ENCODE peak calls at places on chromosomes 12 and 14, in ten cellular contexts. One of them, this sample, is unnamed.

GRCh38 chr12:117485984-117486839 is 124.8 kb upstream of the NOS1 start:
- DNase-seq in right atrium auricular region: no peak
- DNase-seq in left ventricle myocardium inferior: no peak
- DNase-seq in AG09309: no peak
- DNase-seq in SK-N-SH: no peak
- DNase-seq in fibroblast of pulmonary artery: no peak
- DNase-seq in body of pancreas: no peak
- DNase-seq in OCI-LY7: no peak
- DNase-seq in colonic mucosa: no peak
- DNase-seq in lower lobe of right lung: no peak
- DNase-seq in this sample: no peak

GRCh38 chr14:102474934-102475333 is 34.6 kb downstream of the ANKRD9 start:
- DNase-seq in right atrium auricular region: peak
- DNase-seq in left ventricle myocardium inferior: peak
- DNase-seq in AG09309: no peak
- DNase-seq in SK-N-SH: no peak
- DNase-seq in fibroblast of pulmonary artery: peak
- DNase-seq in body of pancreas: peak
- DNase-seq in OCI-LY7: no peak
- DNase-seq in colonic mucosa: peak
- DNase-seq in lower lobe of right lung: peak
- DNase-seq in this sample: no peak

GRCh38 chr14:22614240-22614799 is 16.2 kb downstream of the ABHD4 start:
- DNase-seq in right atrium auricular region: no peak
- DNase-seq in left ventricle myocardium inferior: no peak
- DNase-seq in AG09309: peak
- DNase-seq in SK-N-SH: no peak
- DNase-seq in fibroblast of pulmonary artery: peak
- DNase-seq in body of pancreas: peak
- DNase-seq in OCI-LY7: peak
- DNase-seq in colonic mucosa: peak
- DNase-seq in lower lobe of right lung: no peak
- DNase-seq in this sample: no peak

GRCh38 chr14:42224053-42224888 is 617.6 kb downstream of the LRFN5 start:
- DNase-seq in right atrium auricular region: peak
- DNase-seq in left ventricle myocardium inferior: peak
- DNase-seq in AG09309: no peak
- DNase-seq in SK-N-SH: peak
- DNase-seq in fibroblast of pulmonary artery: peak
- DNase-seq in body of pancreas: peak
- DNase-seq in OCI-LY7: peak
- DNase-seq in colonic mucosa: peak
- DNase-seq in lower lobe of right lung: no peak
- DNase-seq in this sample: no peak

GRCh38 chr12:575948-576612 is 87.2 kb downstream of the NINJ2 start:
- DNase-seq in right atrium auricular region: peak
- DNase-seq in left ventricle myocardium inferior: peak
- DNase-seq in AG09309: no peak
- DNase-seq in SK-N-SH: peak
- DNase-seq in fibroblast of pulmonary artery: peak
- DNase-seq in body of pancreas: peak
- DNase-seq in OCI-LY7: peak
- DNase-seq in colonic mucosa: peak
- DNase-seq in lower lobe of right lung: peak
- DNase-seq in this sample: peak

GRCh38 chr14:46322730-46323425 is 328.7 kb downstream of the RPL10L start:
- DNase-seq in right atrium auricular region: no peak
- DNase-seq in left ventricle myocardium inferior: no peak
- DNase-seq in AG09309: no peak
- DNase-seq in SK-N-SH: no peak
- DNase-seq in fibroblast of pulmonary artery: no peak
- DNase-seq in body of pancreas: no peak
- DNase-seq in OCI-LY7: no peak
- DNase-seq in colonic mucosa: no peak
- DNase-seq in lower lobe of right lung: no peak
- DNase-seq in this sample: no peak

GRCh38 chr14:86654558-86655184 is 1124.7 kb downstream of the FLRT2 start:
- DNase-seq in right atrium auricular region: peak
- DNase-seq in left ventricle myocardium inferior: peak
- DNase-seq in AG09309: no peak
- DNase-seq in SK-N-SH: peak
- DNase-seq in fibroblast of pulmonary artery: peak
- DNase-seq in body of pancreas: peak
- DNase-seq in OCI-LY7: peak
- DNase-seq in colonic mucosa: peak
- DNase-seq in lower lobe of right lung: peak
- DNase-seq in this sample: no peak

GRCh38 chr12:105705235-105705634 is 374.7 kb downstream of the C12orf75 start:
- DNase-seq in right atrium auricular region: no peak
- DNase-seq in left ventricle myocardium inferior: no peak
- DNase-seq in AG09309: no peak
- DNase-seq in SK-N-SH: no peak
- DNase-seq in fibroblast of pulmonary artery: no peak
- DNase-seq in body of pancreas: no peak
- DNase-seq in OCI-LY7: no peak
- DNase-seq in colonic mucosa: no peak
- DNase-seq in lower lobe of right lung: no peak
- DNase-seq in this sample: no peak

GRCh38 chr12:61654698-61655097 is 605.5 kb upstream of the USP15 start:
- DNase-seq in right atrium auricular region: no peak
- DNase-seq in left ventricle myocardium inferior: no peak
- DNase-seq in AG09309: no peak
- DNase-seq in SK-N-SH: no peak
- DNase-seq in fibroblast of pulmonary artery: no peak
- DNase-seq in body of pancreas: no peak
- DNase-seq in OCI-LY7: peak
- DNase-seq in colonic mucosa: no peak
- DNase-seq in lower lobe of right lung: no peak
- DNase-seq in this sample: no peak

GRCh38 chr14:45251912-45252311 is 1.1 kb downstream of the MIS18BP1 start:
- DNase-seq in right atrium auricular region: no peak
- DNase-seq in left ventricle myocardium inferior: no peak
- DNase-seq in AG09309: no peak
- DNase-seq in SK-N-SH: peak
- DNase-seq in fibroblast of pulmonary artery: peak
- DNase-seq in body of pancreas: no peak
- DNase-seq in OCI-LY7: peak
- DNase-seq in colonic mucosa: peak
- DNase-seq in lower lobe of right lung: no peak
- DNase-seq in this sample: peak

GRCh38 chr12:30622509-30622908 is 73.2 kb downstream of the IPO8 start:
- DNase-seq in right atrium auricular region: no peak
- DNase-seq in left ventricle myocardium inferior: no peak
- DNase-seq in AG09309: peak
- DNase-seq in SK-N-SH: no peak
- DNase-seq in fibroblast of pulmonary artery: peak
- DNase-seq in body of pancreas: no peak
- DNase-seq in OCI-LY7: no peak
- DNase-seq in colonic mucosa: no peak
- DNase-seq in lower lobe of right lung: no peak
- DNase-seq in this sample: peak

GRCh38 chr14:36856095-36856878 is 194.6 kb downstream of the PAX9 start:
- DNase-seq in right atrium auricular region: no peak
- DNase-seq in left ventricle myocardium inferior: no peak
- DNase-seq in AG09309: no peak
- DNase-seq in SK-N-SH: no peak
- DNase-seq in fibroblast of pulmonary artery: no peak
- DNase-seq in body of pancreas: no peak
- DNase-seq in OCI-LY7: no peak
- DNase-seq in colonic mucosa: peak
- DNase-seq in lower lobe of right lung: no peak
- DNase-seq in this sample: no peak

GRCh38 chr14:24136684-24137528 is 912 bp downstream of the PSME1 start:
- DNase-seq in right atrium auricular region: no peak
- DNase-seq in left ventricle myocardium inferior: no peak
- DNase-seq in AG09309: no peak
- DNase-seq in SK-N-SH: no peak
- DNase-seq in fibroblast of pulmonary artery: no peak
- DNase-seq in body of pancreas: no peak
- DNase-seq in OCI-LY7: no peak
- DNase-seq in colonic mucosa: peak
- DNase-seq in lower lobe of right lung: no peak
- DNase-seq in this sample: no peak

GRCh38 chr14:99327458-99328250 is 55.7 kb upstream of the BCL11B start:
- DNase-seq in right atrium auricular region: no peak
- DNase-seq in left ventricle myocardium inferior: no peak
- DNase-seq in AG09309: no peak
- DNase-seq in SK-N-SH: peak
- DNase-seq in fibroblast of pulmonary artery: no peak
- DNase-seq in body of pancreas: no peak
- DNase-seq in OCI-LY7: no peak
- DNase-seq in colonic mucosa: peak
- DNase-seq in lower lobe of right lung: no peak
- DNase-seq in this sample: no peak

GRCh38 chr12:94427520-94428381 is 31.9 kb downstream of the CEP83 start:
- DNase-seq in right atrium auricular region: no peak
- DNase-seq in left ventricle myocardium inferior: peak
- DNase-seq in AG09309: peak
- DNase-seq in SK-N-SH: no peak
- DNase-seq in fibroblast of pulmonary artery: peak
- DNase-seq in body of pancreas: peak
- DNase-seq in OCI-LY7: no peak
- DNase-seq in colonic mucosa: peak
- DNase-seq in lower lobe of right lung: no peak
- DNase-seq in this sample: no peak

GRCh38 chr14:24013654-24014514 is 25.2 kb downstream of the DHRS4L2 start:
- DNase-seq in right atrium auricular region: no peak
- DNase-seq in left ventricle myocardium inferior: no peak
- DNase-seq in AG09309: no peak
- DNase-seq in SK-N-SH: peak
- DNase-seq in fibroblast of pulmonary artery: peak
- DNase-seq in body of pancreas: peak
- DNase-seq in OCI-LY7: peak
- DNase-seq in colonic mucosa: peak
- DNase-seq in lower lobe of right lung: no peak
- DNase-seq in this sample: peak

GRCh38 chr14:105249175-105250007 is 1.1 kb downstream of the BTBD6 start:
- DNase-seq in right atrium auricular region: peak
- DNase-seq in left ventricle myocardium inferior: no peak
- DNase-seq in AG09309: no peak
- DNase-seq in SK-N-SH: peak
- DNase-seq in fibroblast of pulmonary artery: peak
- DNase-seq in body of pancreas: no peak
- DNase-seq in OCI-LY7: peak
- DNase-seq in colonic mucosa: peak
- DNase-seq in lower lobe of right lung: peak
- DNase-seq in this sample: no peak

GRCh38 chr14:91252901-91253794 is 8.6 kb upstream of the GPR68 start:
- DNase-seq in right atrium auricular region: no peak
- DNase-seq in left ventricle myocardium inferior: peak
- DNase-seq in AG09309: no peak
- DNase-seq in SK-N-SH: peak
- DNase-seq in fibroblast of pulmonary artery: no peak
- DNase-seq in body of pancreas: no peak
- DNase-seq in OCI-LY7: peak
- DNase-seq in colonic mucosa: peak
- DNase-seq in lower lobe of right lung: peak
- DNase-seq in this sample: peak

GRCh38 chr12:31518680-31519227 is 72.2 kb downstream of the DENND5B start:
- DNase-seq in right atrium auricular region: no peak
- DNase-seq in left ventricle myocardium inferior: no peak
- DNase-seq in AG09309: peak
- DNase-seq in SK-N-SH: peak
- DNase-seq in fibroblast of pulmonary artery: peak
- DNase-seq in body of pancreas: peak
- DNase-seq in OCI-LY7: peak
- DNase-seq in colonic mucosa: no peak
- DNase-seq in lower lobe of right lung: no peak
- DNase-seq in this sample: no peak

GRCh38 chr14:33475623-33476022 is 475.3 kb downstream of the EGLN3 start:
- DNase-seq in right atrium auricular region: no peak
- DNase-seq in left ventricle myocardium inferior: no peak
- DNase-seq in AG09309: no peak
- DNase-seq in SK-N-SH: peak
- DNase-seq in fibroblast of pulmonary artery: peak
- DNase-seq in body of pancreas: peak
- DNase-seq in OCI-LY7: peak
- DNase-seq in colonic mucosa: peak
- DNase-seq in lower lobe of right lung: no peak
- DNase-seq in this sample: peak
- TF ChIP-seq CTCF in right atrium auricular region: peak
- TF ChIP-seq CTCF in left ventricle myocardium inferior: peak
- TF ChIP-seq CTCF in AG09309: peak
- TF ChIP-seq CTCF in SK-N-SH: peak
- TF ChIP-seq CTCF in fibroblast of pulmonary artery: peak
- TF ChIP-seq CTCF in body of pancreas: no peak
- TF ChIP-seq CTCF in OCI-LY7: peak
- TF ChIP-seq CTCF in colonic mucosa: peak
- TF ChIP-seq CTCF in lower lobe of right lung: peak
- TF ChIP-seq CTCF in this sample: peak

DNA sequence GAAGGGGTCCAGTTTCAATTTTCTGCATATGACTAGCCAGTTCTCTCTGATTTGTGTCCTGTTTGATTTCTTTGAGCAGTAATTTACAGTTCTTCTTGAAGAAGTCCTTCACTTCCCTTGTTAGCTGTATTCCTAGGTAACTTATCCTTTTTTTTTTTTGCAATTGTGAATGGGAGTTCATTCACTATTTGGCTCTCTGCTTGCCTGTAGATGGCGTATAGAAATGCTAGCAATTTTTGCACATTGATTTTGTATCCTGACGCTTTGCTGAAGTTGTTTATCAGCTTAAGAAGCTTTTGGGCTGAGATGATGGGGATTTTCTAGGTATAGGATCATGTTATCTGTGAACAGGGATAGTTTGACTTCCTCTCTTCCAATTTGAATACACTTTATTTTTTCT is 77.6 kb upstream of the NID2 start:
- DNase-seq in right atrium auricular region: no peak
- DNase-seq in left ventricle myocardium inferior: no peak
- DNase-seq in AG09309: no peak
- DNase-seq in SK-N-SH: no peak
- DNase-seq in fibroblast of pulmonary artery: peak
- DNase-seq in body of pancreas: no peak
- DNase-seq in OCI-LY7: no peak
- DNase-seq in colonic mucosa: no peak
- DNase-seq in lower lobe of right lung: no peak
- DNase-seq in this sample: no peak
- TF ChIP-seq CTCF in right atrium auricular region: no peak
- TF ChIP-seq CTCF in left ventricle myocardium inferior: no peak
- TF ChIP-seq CTCF in AG09309: peak
- TF ChIP-seq CTCF in SK-N-SH: peak
- TF ChIP-seq CTCF in fibroblast of pulmonary artery: peak
- TF ChIP-seq CTCF in body of pancreas: no peak
- TF ChIP-seq CTCF in OCI-LY7: peak
- TF ChIP-seq CTCF in colonic mucosa: no peak
- TF ChIP-seq CTCF in lower lobe of right lung: no peak
- TF ChIP-seq CTCF in this sample: no peak

GRCh38 chr12:49895773-49896172 is 7.9 kb downstream of the FAIM2 start:
- DNase-seq in right atrium auricular region: no peak
- DNase-seq in left ventricle myocardium inferior: no peak
- DNase-seq in AG09309: no peak
- DNase-seq in SK-N-SH: no peak
- DNase-seq in fibroblast of pulmonary artery: no peak
- DNase-seq in body of pancreas: no peak
- DNase-seq in OCI-LY7: no peak
- DNase-seq in colonic mucosa: no peak
- DNase-seq in lower lobe of right lung: peak
- DNase-seq in this sample: no peak
- TF ChIP-seq CTCF in right atrium auricular region: no peak
- TF ChIP-seq CTCF in left ventricle myocardium inferior: no peak
- TF ChIP-seq CTCF in AG09309: no peak
- TF ChIP-seq CTCF in SK-N-SH: no peak
- TF ChIP-seq CTCF in fibroblast of pulmonary artery: no peak
- TF ChIP-seq CTCF in body of pancreas: no peak
- TF ChIP-seq CTCF in OCI-LY7: no peak
- TF ChIP-seq CTCF in colonic mucosa: no peak
- TF ChIP-seq CTCF in lower lobe of right lung: no peak
- TF ChIP-seq CTCF in this sample: no peak

GRCh38 chr12:27807063-27807703 is 27.1 kb upstream of the MANSC4 start:
- DNase-seq in right atrium auricular region: no peak
- DNase-seq in left ventricle myocardium inferior: no peak
- DNase-seq in AG09309: no peak
- DNase-seq in SK-N-SH: no peak
- DNase-seq in fibroblast of pulmonary artery: no peak
- DNase-seq in body of pancreas: no peak
- DNase-seq in OCI-LY7: no peak
- DNase-seq in colonic mucosa: no peak
- DNase-seq in lower lobe of right lung: no peak
- DNase-seq in this sample: no peak
- TF ChIP-seq CTCF in right atrium auricular region: no peak
- TF ChIP-seq CTCF in left ventricle myocardium inferior: no peak
- TF ChIP-seq CTCF in AG09309: no peak
- TF ChIP-seq CTCF in SK-N-SH: peak
- TF ChIP-seq CTCF in fibroblast of pulmonary artery: no peak
- TF ChIP-seq CTCF in body of pancreas: no peak
- TF ChIP-seq CTCF in OCI-LY7: peak
- TF ChIP-seq CTCF in colonic mucosa: no peak
- TF ChIP-seq CTCF in lower lobe of right lung: no peak
- TF ChIP-seq CTCF in this sample: no peak